ENCODE peak calls at places on chromosomes 2 and 18, in eight cellular contexts. M is caudate nucleus, N is SK-N-SH, F is right cardiac atrium, G is neural progenitor cell, J is choroid plexus epithelial cell, Z is transverse colon, H is NCI-H446 treated with DMSO at 0.1 percent for 48 hours. U is an unnamed sample.

GRCh38 chr2:75563591-75563990 is 2.9 kb upstream of the EVA1A start:
- DNase-seq in M (no peak), N (no peak), F (no peak), G (no peak), J (no peak), Z (no peak), H (no peak), U (no peak)

GRCh38 chr18:47911877-47912276 is 18.6 kb downstream of the SMAD2 start:
- DNase-seq in M (no peak), N (no peak), F (no peak), G (no peak), J (no peak), Z (no peak), H (no peak), U (no peak)

GRCh38 chr2:44275915-44276279 is 617 bp downstream of the SLC3A1 start:
- DNase-seq in M (no peak), N (no peak), F (no peak), G (no peak), J (peak), Z (no peak), H (no peak), U (peak)

GRCh38 chr2:233470839-233471238 is 95.7 kb downstream of the USP40 start:
- DNase-seq in M (no peak), N (no peak), F (peak), G (no peak), J (no peak), Z (no peak), H (no peak), U (no peak)

GRCh38 chr2:173948827-173949226 is 16.3 kb downstream of the SP3 start:
- DNase-seq in M (no peak), N (no peak), F (no peak), G (no peak), J (no peak), Z (no peak), H (no peak), U (no peak)

GRCh38 chr2:95525294-95526035 is 40.9 kb upstream of the TRIM43B start:
- DNase-seq in M (no peak), N (peak), F (peak), G (no peak), J (peak), Z (peak), H (no peak), U (no peak)

GRCh38 chr2:55120634-55121359 is 70.5 kb upstream of the RTN4 start:
- DNase-seq in M (no peak), N (no peak), F (peak), G (peak), J (peak), Z (peak), H (no peak), U (no peak)

GRCh38 chr18:38750786-38751185 is 1185.2 kb upstream of the CELF4 start:
- DNase-seq in M (no peak), N (no peak), F (no peak), G (no peak), J (no peak), Z (no peak), H (peak), U (no peak)

GRCh38 chr18:26540041-26540628 is 8.2 kb downstream of the KCTD1 start:
- DNase-seq in M (no peak), N (no peak), F (no peak), G (no peak), J (no peak), Z (no peak), H (no peak), U (peak)

GRCh38 chr2:206823178-206823577 is 57.8 kb downstream of the FASTKD2 start:
- DNase-seq in M (no peak), N (no peak), F (no peak), G (no peak), J (peak), Z (no peak), H (no peak), U (no peak)

U was measured in astrocyte of the hippocampus.